ENCODE peak calls at places on chromosomes 5 and 9, in eight cellular contexts. C is stimulated activated CD4-positive, alpha-beta T cell treated with anti-CD3 and anti-CD28 coated beads, Interleukin-1b, Interleukin-23, amount 100 ng/mL, for 24 hours; W is SK-N-SH; M is AG04450; F is fibroblast of pulmonary artery; S is ovary; V is Daoy; N is frontal cortex. J is an unnamed sample.
A peak's percentile ranks its signal among the peaks of the same experiment; 100 is the strongest.

GRCh38 chr9:132443951-132444615 is 34.1 kb downstream of the CFAP77 start:
- DNase-seq in C (no peak), W (peak; percentile 65), M (no peak), F (no peak), S (no peak), V (peak; percentile 45), N (no peak), J (no peak)

GRCh38 chr5:173475780-173476179 is 140.7 kb downstream of the BOD1 start:
- DNase-seq in C (no peak), W (no peak), M (no peak), F (no peak), S (no peak), V (no peak), N (no peak), J (no peak)

GRCh38 chr9:74887041-74887980 is at the start of gene TRPM6:
- DNase-seq in C (no peak), W (peak; percentile 60), M (peak; percentile 13), F (peak; percentile 81), S (peak; percentile 63), V (peak; percentile 89), N (no peak), J (peak; percentile 83)

GRCh38 chr5:138677782-138678181 is 75.4 kb upstream of the CTNNA1 start:
- DNase-seq in C (no peak), W (peak; percentile 52), M (no peak), F (no peak), S (no peak), V (no peak), N (no peak), J (no peak)

GRCh38 chr5:33170414-33170813 is 270.4 kb upstream of the TARS1 start:
- DNase-seq in C (no peak), W (no peak), M (no peak), F (peak; percentile 24), S (no peak), V (no peak), N (no peak), J (no peak)

GRCh38 chr5:164650427-164650826 is 1145.0 kb downstream of the MAT2B start:
- DNase-seq in C (no peak), W (no peak), M (no peak), F (no peak), S (no peak), V (no peak), N (no peak), J (no peak)

GRCh38 chr5:74122979-74123575 is 497.1 kb downstream of the ARHGEF28 start:
- DNase-seq in C (no peak), W (no peak), M (no peak), F (no peak), S (no peak), V (peak; percentile 32), N (no peak), J (no peak)

GRCh38 chr9:131649646-131650045 is 90.2 kb downstream of the RAPGEF1 start:
- DNase-seq in C (no peak), W (no peak), M (no peak), F (no peak), S (no peak), V (no peak), N (no peak), J (no peak)

GRCh38 chr5:38598994-38599611 is 42.7 kb upstream of the LIFR start:
- DNase-seq in C (no peak), W (no peak), M (peak; percentile 51), F (peak; percentile 83), S (no peak), V (peak; percentile 77), N (no peak), J (peak; percentile 72)

GRCh38 chr5:163104496-163104895 is 332.9 kb upstream of the CCNG1 start:
- DNase-seq in C (no peak), W (no peak), M (no peak), F (no peak), S (no peak), V (no peak), N (no peak), J (no peak)

GRCh38 chr5:52269853-52270252 is 517.9 kb upstream of the ITGA1 start:
- DNase-seq in C (no peak), W (no peak), M (no peak), F (no peak), S (no peak), V (no peak), N (no peak), J (no peak)

GRCh38 chr9:91117959-91118651 is 243.6 kb downstream of the AUH start:
- DNase-seq in C (no peak), W (no peak), M (no peak), F (peak; percentile 72), S (peak; percentile 89), V (no peak), N (peak; percentile 59), J (peak; percentile 85)

GRCh38 chr5:150642567-150642927 is 2.1 kb downstream of the SYNPO start:
- DNase-seq in C (no peak), W (no peak), M (peak; percentile 64), F (peak; percentile 95), S (peak; percentile 90), V (peak; percentile 95), N (no peak), J (peak; percentile 89)

GRCh38 chr5:107337281-107337680 is 333.5 kb downstream of the EFNA5 start:
- DNase-seq in C (no peak), W (no peak), M (no peak), F (no peak), S (no peak), V (peak; percentile 35), N (no peak), J (peak; percentile 55)

GRCh38 chr9:75664597-75664996 is 225.9 kb upstream of the PCSK5 start:
- DNase-seq in C (no peak), W (no peak), M (no peak), F (no peak), S (no peak), V (no peak), N (no peak), J (no peak)

J was measured in fibroblast of villous mesenchyme.